ENCODE peak calls at places on chromosomes 12 and 14, in seven cellular contexts. U, E, H, B, X, Z and N are unnamed samples.

GRCh38 chr12:47986832-47987231 is 17.4 kb downstream of the COL2A1 start:
- DNase-seq in X (no peak), U (peak; percentile 13), B (no peak), E (no peak), H (no peak), Z (no peak), N (no peak)

GRCh38 chr12:128853321-128854197 is at the start of gene GLT1D1:
- DNase-seq in B (no peak), E (no peak), X (peak; percentile 10), H (no peak), Z (no peak), U (no peak), N (no peak)

GRCh38 chr12:164207-164606 is 49.8 kb downstream of the SLC6A12 start:
- DNase-seq in E (no peak), U (no peak), X (peak; percentile 7), B (no peak), Z (peak; percentile 67), H (no peak), N (no peak)

GRCh38 chr14:57617510-57617909 is 123.9 kb upstream of the CCDC198 start:
- DNase-seq in E (no peak), U (no peak), B (no peak), X (no peak), H (no peak), Z (no peak), N (no peak)

GRCh38 chr14:30610719-30611388 is 11.3 kb upstream of the SCFD1 start:
- DNase-seq in H (peak; percentile 67), B (no peak), E (peak; percentile 71), X (peak; percentile 4), Z (peak; percentile 68), U (no peak), N (peak; percentile 60)

GRCh38 chr14:92920001-92920400 is 2.9 kb upstream of the CHGA start:
- DNase-seq in Z (no peak), X (no peak), B (no peak), H (no peak), U (no peak), E (no peak), N (no peak)

GRCh38 chr12:33431648-33432047 is 8.0 kb downstream of the SYT10 start:
- DNase-seq in Z (no peak), U (no peak), X (no peak), H (no peak), B (no peak), E (no peak), N (no peak)

GRCh38 chr12:131010376-131011131 is 56.8 kb downstream of the ADGRD1 start:
- DNase-seq in U (no peak), X (no peak), E (no peak), B (no peak), H (no peak), Z (no peak), N (no peak)

GRCh38 chr12:39660101-39660500 is 40.5 kb upstream of the ABCD2 start:
- DNase-seq in H (no peak), U (no peak), X (no peak), E (no peak), Z (no peak), B (no peak), N (no peak)

GRCh38 chr14:94748667-94749347 is 21.1 kb downstream of the GSC start:
- DNase-seq in U (no peak), B (no peak), X (no peak), Z (peak; percentile 42), E (peak; percentile 41), H (no peak), N (peak; percentile 32)

GRCh38 chr14:63470877-63471565 is 72.2 kb downstream of the PPP2R5E start:
- DNase-seq in X (no peak), E (no peak), H (no peak), B (no peak), Z (no peak), U (no peak), N (no peak)